ENCODE peak calls at places on chromosomes 6 and 20, in nine cellular contexts. One of them, this sample, is unnamed.

GRCh38 chr20:1121439-1121838 is 3.0 kb downstream of the PSMF1 start:
- DNase-seq in heart right ventricle: no peak
- DNase-seq in fibroblast of lung: no peak
- DNase-seq in astrocyte: no peak
- DNase-seq in uterus: no peak
- DNase-seq in AG04449: no peak
- DNase-seq in endodermal cell: no peak
- DNase-seq in AG09309: no peak
- DNase-seq in upper lobe of right lung: no peak
- DNase-seq in this sample: no peak

GRCh38 chr20:49635171-49635570 is 67.2 kb upstream of the PTGIS start:
- DNase-seq in AG04449: no peak
- DNase-seq in endodermal cell: no peak
- DNase-seq in heart right ventricle: peak
- DNase-seq in uterus: peak
- DNase-seq in AG09309: no peak
- DNase-seq in fibroblast of lung: peak
- DNase-seq in astrocyte: no peak
- DNase-seq in upper lobe of right lung: no peak
- DNase-seq in this sample: no peak

GRCh38 chr6:129353067-129353466 is 356.9 kb downstream of the ARHGAP18 start:
- DNase-seq in AG09309: no peak
- DNase-seq in astrocyte: no peak
- DNase-seq in uterus: no peak
- DNase-seq in heart right ventricle: peak
- DNase-seq in AG04449: no peak
- DNase-seq in upper lobe of right lung: no peak
- DNase-seq in fibroblast of lung: no peak
- DNase-seq in endodermal cell: no peak
- DNase-seq in this sample: no peak

GRCh38 chr6:89385846-89386245 is 26.2 kb downstream of the RRAGD start:
- DNase-seq in AG09309: no peak
- DNase-seq in AG04449: no peak
- DNase-seq in fibroblast of lung: no peak
- DNase-seq in astrocyte: no peak
- DNase-seq in heart right ventricle: no peak
- DNase-seq in upper lobe of right lung: no peak
- DNase-seq in endodermal cell: no peak
- DNase-seq in uterus: no peak
- DNase-seq in this sample: no peak

GRCh38 chr6:5175195-5175594 is 85.6 kb downstream of the LYRM4 start:
- DNase-seq in upper lobe of right lung: no peak
- DNase-seq in AG09309: no peak
- DNase-seq in AG04449: no peak
- DNase-seq in heart right ventricle: no peak
- DNase-seq in fibroblast of lung: no peak
- DNase-seq in astrocyte: no peak
- DNase-seq in endodermal cell: peak
- DNase-seq in uterus: no peak
- DNase-seq in this sample: no peak

GRCh38 chr6:25743868-25744267 is 10.7 kb upstream of the SLC17A4 start:
- DNase-seq in uterus: no peak
- DNase-seq in AG04449: no peak
- DNase-seq in astrocyte: no peak
- DNase-seq in heart right ventricle: no peak
- DNase-seq in endodermal cell: no peak
- DNase-seq in AG09309: no peak
- DNase-seq in fibroblast of lung: no peak
- DNase-seq in upper lobe of right lung: no peak
- DNase-seq in this sample: no peak

GRCh38 chr6:107622269-107622668 is 132.4 kb downstream of the SOBP start:
- DNase-seq in upper lobe of right lung: no peak
- DNase-seq in AG04449: no peak
- DNase-seq in endodermal cell: no peak
- DNase-seq in heart right ventricle: no peak
- DNase-seq in AG09309: no peak
- DNase-seq in astrocyte: no peak
- DNase-seq in fibroblast of lung: no peak
- DNase-seq in uterus: no peak
- DNase-seq in this sample: no peak

GRCh38 chr6:112179631-112180030 is 74.7 kb downstream of the LAMA4 start:
- DNase-seq in uterus: no peak
- DNase-seq in AG09309: no peak
- DNase-seq in upper lobe of right lung: no peak
- DNase-seq in endodermal cell: no peak
- DNase-seq in astrocyte: no peak
- DNase-seq in heart right ventricle: no peak
- DNase-seq in fibroblast of lung: no peak
- DNase-seq in AG04449: no peak
- DNase-seq in this sample: no peak

GRCh38 chr6:21171801-21172200 is 421.8 kb upstream of the SOX4 start:
- DNase-seq in heart right ventricle: no peak
- DNase-seq in endodermal cell: no peak
- DNase-seq in AG04449: no peak
- DNase-seq in astrocyte: peak
- DNase-seq in uterus: no peak
- DNase-seq in fibroblast of lung: peak
- DNase-seq in AG09309: no peak
- DNase-seq in upper lobe of right lung: no peak
- DNase-seq in this sample: peak

GRCh38 chr20:59004763-59005522 is 2.1 kb downstream of the CTSZ start:
- DNase-seq in uterus: peak
- DNase-seq in astrocyte: no peak
- DNase-seq in AG09309: no peak
- DNase-seq in endodermal cell: peak
- DNase-seq in fibroblast of lung: no peak
- DNase-seq in upper lobe of right lung: peak
- DNase-seq in heart right ventricle: peak
- DNase-seq in AG04449: no peak
- DNase-seq in this sample: no peak

GRCh38 chr6:79440590-79440989 is 96.6 kb downstream of the LCA5 start:
- DNase-seq in uterus: no peak
- DNase-seq in fibroblast of lung: no peak
- DNase-seq in endodermal cell: no peak
- DNase-seq in heart right ventricle: no peak
- DNase-seq in upper lobe of right lung: no peak
- DNase-seq in AG04449: no peak
- DNase-seq in AG09309: no peak
- DNase-seq in astrocyte: no peak
- DNase-seq in this sample: no peak

GRCh38 chr6:100592929-100593328 is 128.2 kb upstream of the SIM1 start:
- DNase-seq in uterus: no peak
- DNase-seq in astrocyte: no peak
- DNase-seq in upper lobe of right lung: no peak
- DNase-seq in AG09309: no peak
- DNase-seq in fibroblast of lung: no peak
- DNase-seq in endodermal cell: no peak
- DNase-seq in AG04449: no peak
- DNase-seq in heart right ventricle: no peak
- DNase-seq in this sample: no peak

GRCh38 chr6:41028618-41029486 is 10.2 kb downstream of the UNC5CL start:
- DNase-seq in AG04449: no peak
- DNase-seq in AG09309: no peak
- DNase-seq in uterus: no peak
- DNase-seq in endodermal cell: no peak
- DNase-seq in astrocyte: no peak
- DNase-seq in heart right ventricle: no peak
- DNase-seq in fibroblast of lung: peak
- DNase-seq in upper lobe of right lung: no peak
- DNase-seq in this sample: no peak

GRCh38 chr6:32397252-32397920 is 9.6 kb downstream of the BTNL2 start:
- DNase-seq in heart right ventricle: no peak
- DNase-seq in astrocyte: no peak
- DNase-seq in AG09309: no peak
- DNase-seq in uterus: no peak
- DNase-seq in upper lobe of right lung: no peak
- DNase-seq in endodermal cell: no peak
- DNase-seq in AG04449: no peak
- DNase-seq in fibroblast of lung: no peak
- DNase-seq in this sample: peak

GRCh38 chr6:38443750-38444149 is 196.0 kb downstream of the BTBD9 start:
- DNase-seq in endodermal cell: no peak
- DNase-seq in AG04449: no peak
- DNase-seq in AG09309: no peak
- DNase-seq in fibroblast of lung: no peak
- DNase-seq in astrocyte: no peak
- DNase-seq in upper lobe of right lung: no peak
- DNase-seq in heart right ventricle: no peak
- DNase-seq in uterus: no peak
- DNase-seq in this sample: no peak

GRCh38 chr20:32456869-32457421 is 98.8 kb downstream of the ASXL1 start:
- DNase-seq in endodermal cell: peak
- DNase-seq in AG04449: no peak
- DNase-seq in AG09309: no peak
- DNase-seq in heart right ventricle: peak
- DNase-seq in astrocyte: no peak
- DNase-seq in fibroblast of lung: no peak
- DNase-seq in uterus: peak
- DNase-seq in upper lobe of right lung: no peak
- DNase-seq in this sample: peak
- H3K4me3 ChIP-seq in endodermal cell: peak
- H3K4me3 ChIP-seq in AG04449: peak
- H3K4me3 ChIP-seq in AG09309: peak
- H3K4me3 ChIP-seq in heart right ventricle: peak
- H3K4me3 ChIP-seq in astrocyte: peak
- H3K4me3 ChIP-seq in fibroblast of lung: peak
- H3K4me3 ChIP-seq in uterus: peak
- H3K4me3 ChIP-seq in upper lobe of right lung: peak
- H3K4me3 ChIP-seq in this sample: peak

GRCh38 chr20:8800089-8800488 is 268.8 kb upstream of the PLCB4 start:
- DNase-seq in uterus: no peak
- DNase-seq in heart right ventricle: no peak
- DNase-seq in upper lobe of right lung: no peak
- DNase-seq in AG09309: no peak
- DNase-seq in endodermal cell: no peak
- DNase-seq in fibroblast of lung: no peak
- DNase-seq in AG04449: no peak
- DNase-seq in astrocyte: no peak
- DNase-seq in this sample: no peak
- TF ChIP-seq CTCF in uterus: no peak
- TF ChIP-seq CTCF in heart right ventricle: no peak
- TF ChIP-seq CTCF in upper lobe of right lung: peak
- TF ChIP-seq CTCF in AG09309: no peak
- TF ChIP-seq CTCF in endodermal cell: no peak
- TF ChIP-seq CTCF in fibroblast of lung: peak
- TF ChIP-seq CTCF in AG04449: no peak
- TF ChIP-seq CTCF in astrocyte: peak
- TF ChIP-seq CTCF in this sample: peak

GRCh38 chr6:110399219-110400071 is 15.9 kb downstream of the DDO start:
- DNase-seq in uterus: peak
- DNase-seq in endodermal cell: no peak
- DNase-seq in AG09309: no peak
- DNase-seq in heart right ventricle: peak
- DNase-seq in upper lobe of right lung: no peak
- DNase-seq in fibroblast of lung: peak
- DNase-seq in AG04449: no peak
- DNase-seq in astrocyte: no peak
- DNase-seq in this sample: peak

GRCh38 chr6:110398778-110399177 is 16.6 kb downstream of the DDO start:
- DNase-seq in uterus: no peak
- DNase-seq in heart right ventricle: no peak
- DNase-seq in astrocyte: no peak
- DNase-seq in endodermal cell: no peak
- DNase-seq in fibroblast of lung: peak
- DNase-seq in upper lobe of right lung: no peak
- DNase-seq in AG04449: no peak
- DNase-seq in AG09309: no peak
- DNase-seq in this sample: peak

GRCh38 chr6:110401585-110402176 is 13.7 kb downstream of the DDO start:
- DNase-seq in upper lobe of right lung: no peak
- DNase-seq in endodermal cell: no peak
- DNase-seq in AG09309: no peak
- DNase-seq in fibroblast of lung: no peak
- DNase-seq in uterus: no peak
- DNase-seq in AG04449: no peak
- DNase-seq in heart right ventricle: no peak
- DNase-seq in astrocyte: no peak
- DNase-seq in this sample: no peak

GRCh38 chr6:110404602-110405001 is 10.8 kb downstream of the DDO start:
- DNase-seq in AG04449: no peak
- DNase-seq in astrocyte: no peak
- DNase-seq in fibroblast of lung: peak
- DNase-seq in uterus: no peak
- DNase-seq in endodermal cell: no peak
- DNase-seq in AG09309: peak
- DNase-seq in upper lobe of right lung: no peak
- DNase-seq in heart right ventricle: no peak
- DNase-seq in this sample: peak

DNA sequence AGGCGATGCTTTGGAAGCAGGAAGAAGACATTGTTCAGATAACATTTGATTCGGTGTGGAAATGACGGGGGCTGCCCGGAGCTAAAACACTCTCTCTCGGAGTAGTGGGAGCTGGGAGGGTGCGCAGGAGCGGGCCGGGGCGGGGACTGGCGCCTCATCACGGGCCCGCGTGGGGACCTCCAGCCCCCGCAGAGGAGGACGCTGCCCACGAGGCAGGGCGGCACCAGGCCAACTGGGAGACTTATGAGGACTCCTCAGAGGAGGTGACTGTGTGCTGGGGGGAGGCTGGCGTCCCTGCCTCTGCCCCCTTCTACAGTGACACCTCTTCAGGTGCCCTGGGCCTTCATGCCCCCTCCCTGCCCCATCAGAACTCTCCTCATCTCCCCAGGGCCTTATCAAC is 15.2 kb downstream of the DDO start:
- DNase-seq in heart right ventricle: no peak
- DNase-seq in AG09309: no peak
- DNase-seq in AG04449: no peak
- DNase-seq in fibroblast of lung: no peak
- DNase-seq in endodermal cell: no peak
- DNase-seq in astrocyte: no peak
- DNase-seq in uterus: peak
- DNase-seq in upper lobe of right lung: no peak
- DNase-seq in this sample: no peak
- H3K4me3 ChIP-seq in heart right ventricle: peak
- H3K4me3 ChIP-seq in AG09309: peak
- H3K4me3 ChIP-seq in AG04449: peak
- H3K4me3 ChIP-seq in fibroblast of lung: peak
- H3K4me3 ChIP-seq in endodermal cell: no peak
- H3K4me3 ChIP-seq in astrocyte: peak
- H3K4me3 ChIP-seq in uterus: peak
- H3K4me3 ChIP-seq in upper lobe of right lung: peak
- H3K4me3 ChIP-seq in this sample: peak

DNA sequence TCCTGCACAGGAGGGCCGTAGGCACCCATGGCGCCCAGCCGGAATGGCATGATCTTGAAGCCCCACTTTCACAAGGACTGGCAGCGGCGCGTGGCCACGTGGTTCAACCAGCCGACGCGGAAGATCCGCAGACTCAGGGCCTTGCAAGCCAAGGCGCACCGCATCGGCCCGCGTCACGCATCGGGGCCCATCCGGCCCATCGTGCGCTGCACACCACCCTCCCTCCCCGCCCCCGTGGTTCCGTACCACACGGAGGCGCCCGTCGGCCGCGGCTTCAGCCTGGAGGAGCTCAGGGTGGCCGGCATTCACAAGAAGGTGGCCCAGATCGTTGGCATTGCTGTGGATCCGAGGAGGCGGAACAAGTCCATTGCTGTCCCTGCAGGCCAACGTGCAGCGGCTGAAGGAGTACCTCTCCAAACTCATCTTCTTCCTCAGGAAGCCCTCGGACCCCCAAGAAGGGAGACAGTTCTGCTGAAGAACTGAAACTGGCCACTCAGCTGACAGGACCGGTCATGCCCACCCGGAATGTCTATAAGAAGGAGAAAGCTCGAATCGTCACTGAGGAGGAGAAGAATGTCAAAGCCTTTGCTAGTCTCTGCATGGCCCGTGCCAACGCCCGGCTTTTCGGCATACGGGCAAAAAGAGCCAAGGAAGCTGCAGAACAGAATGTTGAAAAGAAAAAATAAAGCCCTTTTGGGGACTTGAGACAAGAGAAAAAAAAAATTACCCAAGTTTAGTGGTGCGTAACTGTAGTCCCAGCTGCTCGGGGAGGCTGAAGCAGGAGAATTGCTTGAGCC is 9.9 kb upstream of the NCOA5 start:
- DNase-seq in AG04449: no peak
- DNase-seq in uterus: no peak
- DNase-seq in upper lobe of right lung: peak
- DNase-seq in fibroblast of lung: no peak
- DNase-seq in AG09309: no peak
- DNase-seq in astrocyte: no peak
- DNase-seq in heart right ventricle: peak
- DNase-seq in endodermal cell: peak
- DNase-seq in this sample: no peak
- TF ChIP-seq CTCF in AG04449: no peak
- TF ChIP-seq CTCF in uterus: no peak
- TF ChIP-seq CTCF in upper lobe of right lung: peak
- TF ChIP-seq CTCF in fibroblast of lung: no peak
- TF ChIP-seq CTCF in AG09309: no peak
- TF ChIP-seq CTCF in astrocyte: no peak
- TF ChIP-seq CTCF in heart right ventricle: peak
- TF ChIP-seq CTCF in endodermal cell: peak
- TF ChIP-seq CTCF in this sample: no peak

This sample was measured in choroid plexus epithelial cell.